ENCODE peak calls at places on chromosomes 12 and 14, in six cellular contexts. F is effector CD8-positive, alpha-beta T cell; X is H9; G is naive thymus-derived CD8-positive, alpha-beta T cell; W is naive B cell; D is AG08396. U is an unnamed sample.

GRCh38 chr14:53780156-53780555 is 176.5 kb downstream of the BMP4 start:
- DNase-seq in F (no peak), G (no peak), X (no peak), W (no peak), D (no peak), U (no peak)

GRCh38 chr12:124392271-124392990 is 97.5 kb downstream of the RFLNA start:
- DNase-seq in D (peak), F (no peak), X (peak), W (no peak), G (no peak), U (peak)

GRCh38 chr12:15532364-15532977 is 210.2 kb downstream of the PTPRO start:
- DNase-seq in D (peak), G (peak), W (peak), F (peak), X (peak), U (peak)

GRCh38 chr14:22358726-22359125 is 230.3 kb downstream of the DAD1 start:
- DNase-seq in G (no peak), W (no peak), F (no peak), D (no peak), X (no peak), U (no peak)

GRCh38 chr14:89466460-89466859 is 49.4 kb upstream of the FOXN3 start:
- DNase-seq in W (no peak), D (no peak), F (no peak), X (no peak), G (no peak), U (no peak)

GRCh38 chr14:35949933-35950332 is 123.8 kb downstream of the BRMS1L start:
- DNase-seq in W (no peak), D (no peak), X (no peak), G (no peak), F (no peak), U (no peak)

GRCh38 chr14:50521912-50522341 is 10.4 kb downstream of the MAP4K5 start:
- DNase-seq in F (no peak), G (no peak), X (no peak), D (no peak), W (no peak), U (no peak)

GRCh38 chr14:84098261-84098660 is 1431.7 kb upstream of the FLRT2 start:
- DNase-seq in W (no peak), D (no peak), G (no peak), X (no peak), F (no peak), U (no peak)

GRCh38 chr14:60655114-60655897 is 6.0 kb upstream of the SIX1 start:
- DNase-seq in F (no peak), D (no peak), W (no peak), X (peak), G (no peak), U (peak)

GRCh38 chr14:49942090-49942489 is 49.2 kb downstream of the ARF6 start:
- DNase-seq in G (no peak), D (no peak), W (no peak), F (no peak), X (no peak), U (no peak)

GRCh38 chr12:122199484-122200355 is 3.8 kb upstream of the B3GNT4 start:
- DNase-seq in G (no peak), W (no peak), D (no peak), X (no peak), F (no peak), U (peak)

GRCh38 chr14:72924332-72924731 is 1.9 kb upstream of the DCAF4 start:
- DNase-seq in W (no peak), X (no peak), F (no peak), D (no peak), G (no peak), U (no peak)

GRCh38 chr12:124006582-124007170 is 33.7 kb downstream of the ZNF664 start:
- DNase-seq in X (no peak), D (no peak), W (peak), G (no peak), F (no peak), U (no peak)

GRCh38 chr12:89882051-89882450 is 173.4 kb upstream of the ATP2B1 start:
- DNase-seq in G (no peak), W (peak), D (peak), F (no peak), X (no peak), U (no peak)

GRCh38 chr14:92986254-92987147 is 63.6 kb downstream of the CHGA start:
- DNase-seq in X (no peak), G (no peak), W (no peak), D (peak), F (no peak), U (no peak)

GRCh38 chr12:57864811-57865751 is 18.6 kb upstream of the CTDSP2 start:
- DNase-seq in W (no peak), G (peak), F (peak), D (peak), X (no peak), U (peak)

GRCh38 chr12:112540021-112540420 is 121.3 kb downstream of the PTPN11 start:
- DNase-seq in G (no peak), D (no peak), W (no peak), F (no peak), X (no peak), U (no peak)

GRCh38 chr12:25800101-25800500 is 158.4 kb upstream of the RASSF8 start:
- DNase-seq in W (no peak), F (no peak), G (no peak), X (no peak), D (no peak), U (no peak)

GRCh38 chr12:120025640-120026039 is 36.6 kb downstream of the BICDL1 start:
- DNase-seq in F (no peak), W (no peak), X (no peak), G (no peak), D (no peak), U (no peak)

GRCh38 chr14:76581592-76581991 is 179.7 kb upstream of the VASH1 start:
- DNase-seq in D (no peak), G (no peak), W (no peak), X (no peak), F (no peak), U (no peak)

GRCh38 chr14:50319293-50319692 is 7.2 kb downstream of the DMAC2L start:
- DNase-seq in F (no peak), D (no peak), G (no peak), W (no peak), X (no peak), U (no peak)

GRCh38 chr12:51846911-51847829 is 1.3 kb downstream of the FIGNL2 start:
- DNase-seq in F (peak), W (peak), D (peak), X (peak), G (peak), U (peak)

GRCh38 chr14:62117010-62117717 is 354.9 kb downstream of the SNAPC1 start:
- DNase-seq in W (peak), X (peak), G (peak), F (peak), D (peak), U (peak)

GRCh38 chr14:33014710-33015109 is 76.0 kb downstream of the NPAS3 start:
- DNase-seq in D (no peak), F (no peak), G (no peak), X (no peak), W (no peak), U (peak)

GRCh38 chr14:101153691-101154090 is 250.2 kb upstream of the RTL1 start:
- DNase-seq in D (no peak), G (no peak), W (no peak), X (no peak), F (no peak), U (no peak)

GRCh38 chr12:86233126-86233525 is 23.1 kb downstream of the MGAT4C start:
- DNase-seq in F (no peak), D (no peak), G (no peak), X (no peak), W (no peak), U (no peak)

GRCh38 chr12:102874819-102875218 is 42.2 kb downstream of the PAH start:
- DNase-seq in G (no peak), X (no peak), F (no peak), D (no peak), W (no peak), U (no peak)

GRCh38 chr14:34250959-34251358 is 211.1 kb downstream of the SPTSSA start:
- DNase-seq in F (no peak), X (no peak), G (no peak), W (no peak), D (no peak), U (no peak)

GRCh38 chr12:45464699-45465098 is 248.8 kb downstream of the ANO6 start:
- DNase-seq in F (no peak), G (no peak), D (no peak), X (peak), W (no peak), U (peak)

GRCh38 chr12:5430639-5431603 is 987 bp upstream of the NTF3 start:
- DNase-seq in F (no peak), G (no peak), D (no peak), X (no peak), W (no peak), U (peak)

GRCh38 chr14:94550041-94550440 is 11.2 kb upstream of the SERPINA4 start:
- DNase-seq in D (no peak), G (no peak), W (no peak), F (no peak), X (peak), U (peak)

GRCh38 chr14:77339407-77339806 is 18.6 kb downstream of the GSTZ1 start:
- DNase-seq in D (peak), X (no peak), F (no peak), G (no peak), W (no peak), U (no peak)

GRCh38 chr14:52175982-52176502 is 91.5 kb upstream of the PTGDR start:
- DNase-seq in W (peak), D (no peak), F (no peak), G (no peak), X (no peak), U (no peak)

GRCh38 chr12:113170457-113170856 is 14.8 kb downstream of the DDX54 start:
- DNase-seq in W (no peak), X (no peak), F (no peak), G (no peak), D (no peak), U (no peak)

GRCh38 chr12:124593851-124594401 is 26.5 kb upstream of the NCOR2 start:
- DNase-seq in W (no peak), D (no peak), G (no peak), F (no peak), X (no peak), U (peak)

GRCh38 chr12:120131116-120131515 is 14.6 kb upstream of the RAB35 start:
- DNase-seq in W (no peak), G (no peak), D (no peak), X (no peak), F (no peak), U (no peak)

GRCh38 chr14:104867371-104868059 is 2.4 kb downstream of the CEP170B start:
- DNase-seq in D (no peak), W (no peak), G (no peak), F (no peak), X (no peak), U (peak)

GRCh38 chr12:16474801-16475200 is 127.4 kb downstream of the MGST1 start:
- DNase-seq in W (no peak), X (no peak), G (no peak), D (no peak), F (no peak), U (no peak)